ENCODE peak calls at places on chromosomes 1 and 21, in six cellular contexts. One of them, this sample, is unnamed.

GRCh38 chr1:229388876-229389580 is 44.9 kb downstream of the ACTA1 start:
- DNase-seq in GM12891: no peak
- DNase-seq in K562: no peak
- DNase-seq in GM12878: no peak
- DNase-seq in H1: no peak
- DNase-seq in HepG2: no peak
- DNase-seq in this sample: no peak

GRCh38 chr1:9291914-9292360 is 757 bp upstream of the SPSB1 start:
- DNase-seq in HepG2: peak
- DNase-seq in K562: no peak
- DNase-seq in GM12878: no peak
- DNase-seq in GM12891: no peak
- DNase-seq in H1: no peak
- DNase-seq in this sample: no peak

GRCh38 chr1:153795934-153796785 is 21.0 kb downstream of the SLC27A3 start:
- DNase-seq in GM12891: no peak
- DNase-seq in H1: no peak
- DNase-seq in GM12878: no peak
- DNase-seq in HepG2: no peak
- DNase-seq in K562: no peak
- DNase-seq in this sample: no peak

GRCh38 chr1:27862671-27863551 is 9.4 kb upstream of the THEMIS2 start:
- DNase-seq in GM12891: no peak
- DNase-seq in H1: no peak
- DNase-seq in GM12878: peak
- DNase-seq in HepG2: no peak
- DNase-seq in K562: no peak
- DNase-seq in this sample: no peak

GRCh38 chr1:121586369-121587229 is 401.8 kb downstream of the SRGAP2C start:
- DNase-seq in HepG2: peak
- DNase-seq in GM12891: no peak
- DNase-seq in GM12878: no peak
- DNase-seq in H1: peak
- DNase-seq in K562: no peak
- DNase-seq in this sample: no peak

GRCh38 chr1:207868252-207868768 is 42.6 kb downstream of the CD34 start:
- DNase-seq in HepG2: no peak
- DNase-seq in K562: no peak
- DNase-seq in H1: peak
- DNase-seq in GM12878: no peak
- DNase-seq in GM12891: no peak
- DNase-seq in this sample: no peak

GRCh38 chr1:58727363-58727762 is 27.5 kb upstream of the MYSM1 start:
- DNase-seq in H1: no peak
- DNase-seq in HepG2: peak
- DNase-seq in GM12878: no peak
- DNase-seq in K562: no peak
- DNase-seq in GM12891: no peak
- DNase-seq in this sample: no peak

GRCh38 chr1:54884135-54884586 is 2.8 kb downstream of the DHCR24 start:
- DNase-seq in GM12878: no peak
- DNase-seq in H1: no peak
- DNase-seq in GM12891: no peak
- DNase-seq in HepG2: peak
- DNase-seq in K562: no peak
- DNase-seq in this sample: no peak

GRCh38 chr1:18881642-18882431 is 20.5 kb downstream of the ALDH4A1 start:
- DNase-seq in H1: no peak
- DNase-seq in GM12878: no peak
- DNase-seq in K562: no peak
- DNase-seq in HepG2: no peak
- DNase-seq in GM12891: no peak
- DNase-seq in this sample: no peak

GRCh38 chr1:165914136-165914798 is 86.9 kb downstream of the UCK2 start:
- DNase-seq in K562: peak
- DNase-seq in GM12891: peak
- DNase-seq in HepG2: peak
- DNase-seq in GM12878: peak
- DNase-seq in H1: peak
- DNase-seq in this sample: peak

GRCh38 chr1:66542811-66543767 is 9.1 kb downstream of the SGIP1 start:
- DNase-seq in K562: no peak
- DNase-seq in GM12891: no peak
- DNase-seq in HepG2: peak
- DNase-seq in GM12878: no peak
- DNase-seq in H1: no peak
- DNase-seq in this sample: no peak

GRCh38 chr1:25766721-25767436 is 33.1 kb upstream of the SELENON start:
- DNase-seq in H1: no peak
- DNase-seq in HepG2: no peak
- DNase-seq in GM12891: no peak
- DNase-seq in GM12878: no peak
- DNase-seq in K562: no peak
- DNase-seq in this sample: no peak

GRCh38 chr1:162094271-162094670 is 24.8 kb downstream of the NOS1AP start:
- DNase-seq in H1: no peak
- DNase-seq in GM12891: no peak
- DNase-seq in K562: no peak
- DNase-seq in HepG2: no peak
- DNase-seq in GM12878: no peak
- DNase-seq in this sample: no peak

GRCh38 chr1:245091818-245092637 is 62.8 kb upstream of the KIF26B start:
- DNase-seq in GM12878: no peak
- DNase-seq in GM12891: no peak
- DNase-seq in HepG2: peak
- DNase-seq in H1: peak
- DNase-seq in K562: peak
- DNase-seq in this sample: no peak

GRCh38 chr1:20383631-20384030 is 93.0 kb downstream of the VWA5B1 start:
- DNase-seq in HepG2: no peak
- DNase-seq in GM12891: no peak
- DNase-seq in H1: no peak
- DNase-seq in GM12878: no peak
- DNase-seq in K562: no peak
- DNase-seq in this sample: no peak

GRCh38 chr1:13751985-13752384 is 52.0 kb downstream of the PRDM2 start:
- DNase-seq in HepG2: peak
- DNase-seq in GM12891: no peak
- DNase-seq in GM12878: no peak
- DNase-seq in K562: no peak
- DNase-seq in H1: no peak
- DNase-seq in this sample: no peak

GRCh38 chr1:43368646-43369020 is 822 bp upstream of the ELOVL1 start:
- DNase-seq in GM12878: no peak
- DNase-seq in GM12891: no peak
- DNase-seq in HepG2: no peak
- DNase-seq in K562: no peak
- DNase-seq in H1: no peak
- DNase-seq in this sample: no peak

GRCh38 chr1:219398815-219399396 is 214.0 kb downstream of the ZC3H11B start:
- DNase-seq in HepG2: no peak
- DNase-seq in GM12891: no peak
- DNase-seq in GM12878: no peak
- DNase-seq in K562: no peak
- DNase-seq in H1: no peak
- DNase-seq in this sample: no peak

GRCh38 chr1:9628541-9629444 is 22.7 kb upstream of the PIK3CD start:
- DNase-seq in GM12878: peak
- DNase-seq in HepG2: no peak
- DNase-seq in K562: no peak
- DNase-seq in H1: peak
- DNase-seq in GM12891: no peak
- DNase-seq in this sample: no peak

GRCh38 chr1:76843821-76844448 is 23.3 kb upstream of the ST6GALNAC5 start:
- DNase-seq in GM12878: no peak
- DNase-seq in H1: no peak
- DNase-seq in HepG2: no peak
- DNase-seq in GM12891: no peak
- DNase-seq in K562: no peak
- DNase-seq in this sample: no peak

GRCh38 chr1:78044796-78045599 is 768 bp upstream of the GIPC2 start:
- DNase-seq in K562: no peak
- DNase-seq in HepG2: no peak
- DNase-seq in GM12878: no peak
- DNase-seq in GM12891: no peak
- DNase-seq in H1: no peak
- DNase-seq in this sample: no peak

GRCh38 chr1:48955774-48956173 is 179.1 kb upstream of the BEND5 start:
- DNase-seq in H1: no peak
- DNase-seq in GM12878: no peak
- DNase-seq in HepG2: no peak
- DNase-seq in GM12891: no peak
- DNase-seq in K562: no peak
- DNase-seq in this sample: no peak

GRCh38 chr1:88327391-88328267 is 356.4 kb upstream of the PKN2 start:
- DNase-seq in K562: no peak
- DNase-seq in H1: no peak
- DNase-seq in GM12878: no peak
- DNase-seq in GM12891: no peak
- DNase-seq in HepG2: peak
- DNase-seq in this sample: no peak

GRCh38 chr1:192878249-192878648 is 69.4 kb downstream of the RGS2 start:
- DNase-seq in GM12878: no peak
- DNase-seq in K562: no peak
- DNase-seq in HepG2: no peak
- DNase-seq in GM12891: no peak
- DNase-seq in H1: no peak
- DNase-seq in this sample: no peak

GRCh38 chr1:205012416-205013140 is 30.4 kb upstream of the CNTN2 start:
- DNase-seq in GM12878: no peak
- DNase-seq in K562: no peak
- DNase-seq in H1: no peak
- DNase-seq in HepG2: no peak
- DNase-seq in GM12891: no peak
- DNase-seq in this sample: no peak

GRCh38 chr1:184210048-184210447 is 158.5 kb downstream of the TSEN15 start:
- DNase-seq in H1: no peak
- DNase-seq in K562: no peak
- DNase-seq in GM12878: no peak
- DNase-seq in GM12891: no peak
- DNase-seq in HepG2: no peak
- DNase-seq in this sample: no peak

GRCh38 chr1:52552236-52552504 is 722 bp downstream of the TUT4 start:
- DNase-seq in GM12878: no peak
- DNase-seq in K562: peak
- DNase-seq in H1: no peak
- DNase-seq in HepG2: peak
- DNase-seq in GM12891: peak
- DNase-seq in this sample: peak
- TF ChIP-seq POLR2A in GM12878: no peak
- TF ChIP-seq POLR2A in K562: no peak
- TF ChIP-seq POLR2A in H1: no peak
- TF ChIP-seq POLR2A in HepG2: no peak
- TF ChIP-seq POLR2A in GM12891: no peak
- TF ChIP-seq POLR2A in this sample: no peak

GRCh38 chr1:17874665-17875064 is 119.5 kb downstream of the ACTL8 start:
- DNase-seq in H1: no peak
- DNase-seq in HepG2: no peak
- DNase-seq in GM12878: no peak
- DNase-seq in GM12891: no peak
- DNase-seq in K562: no peak
- DNase-seq in this sample: no peak
- TF ChIP-seq POLR2AphosphoS5 in H1: no peak
- TF ChIP-seq POLR2AphosphoS5 in HepG2: no peak
- TF ChIP-seq POLR2AphosphoS5 in GM12878: no peak
- TF ChIP-seq POLR2AphosphoS5 in GM12891: no peak
- TF ChIP-seq POLR2AphosphoS5 in K562: no peak
- TF ChIP-seq POLR2AphosphoS5 in this sample: no peak

GRCh38 chr21:36684957-36685714 is 13.8 kb upstream of the SIM2 start:
- DNase-seq in K562: no peak
- DNase-seq in H1: no peak
- DNase-seq in GM12891: no peak
- DNase-seq in HepG2: no peak
- DNase-seq in GM12878: no peak
- DNase-seq in this sample: no peak
- TF ChIP-seq TAF1 in K562: no peak
- TF ChIP-seq TAF1 in H1: no peak
- TF ChIP-seq TAF1 in GM12891: no peak
- TF ChIP-seq TAF1 in HepG2: no peak
- TF ChIP-seq TAF1 in GM12878: no peak
- TF ChIP-seq TAF1 in this sample: no peak

GRCh38 chr1:156502396-156502748 is 1.8 kb upstream of the MEF2D start:
- DNase-seq in H1: no peak
- DNase-seq in GM12878: no peak
- DNase-seq in GM12891: no peak
- DNase-seq in K562: no peak
- DNase-seq in HepG2: no peak
- DNase-seq in this sample: no peak

GRCh38 chr1:156499703-156500577 is 635 bp downstream of the MEF2D start:
- DNase-seq in GM12891: no peak
- DNase-seq in K562: no peak
- DNase-seq in HepG2: no peak
- DNase-seq in GM12878: no peak
- DNase-seq in H1: peak
- DNase-seq in this sample: no peak

GRCh38 chr1:156500847-156501686 is 492 bp upstream of the MEF2D start:
- DNase-seq in HepG2: peak
- DNase-seq in K562: peak
- DNase-seq in H1: peak
- DNase-seq in GM12891: peak
- DNase-seq in GM12878: no peak
- DNase-seq in this sample: peak

GRCh38 chr1:156499194-156499702 is 1.3 kb downstream of the MEF2D start:
- DNase-seq in K562: no peak
- DNase-seq in GM12891: no peak
- DNase-seq in HepG2: no peak
- DNase-seq in H1: peak
- DNase-seq in GM12878: no peak
- DNase-seq in this sample: no peak

GRCh38 chr1:156500578-156500846 is at the start of gene MEF2D:
- DNase-seq in GM12878: no peak
- DNase-seq in H1: no peak
- DNase-seq in HepG2: no peak
- DNase-seq in GM12891: no peak
- DNase-seq in K562: no peak
- DNase-seq in this sample: no peak
- TF ChIP-seq POLR2A in GM12878: no peak
- TF ChIP-seq POLR2A in H1: peak
- TF ChIP-seq POLR2A in HepG2: peak
- TF ChIP-seq POLR2A in GM12891: peak
- TF ChIP-seq POLR2A in K562: no peak
- TF ChIP-seq POLR2A in this sample: no peak